ENCODE peak calls at places on chromosomes 16 and 17, in eight cellular contexts. One of them, this sample, is unnamed.

GRCh38 chr16:15502041-15502725 is 67.8 kb downstream of the BMERB1 start:
- DNase-seq in H9: no peak
- DNase-seq in CD8-positive, alpha-beta T cell: no peak
- DNase-seq in mucosa of descending colon: no peak
- DNase-seq in AG09319: no peak
- DNase-seq in BE2C: no peak
- DNase-seq in neural crest cell: no peak
- DNase-seq in HCT116: peak
- DNase-seq in this sample: peak

GRCh38 chr17:1490643-1491405 is 1.7 kb downstream of the MYO1C start:
- DNase-seq in BE2C: peak
- DNase-seq in mucosa of descending colon: peak
- DNase-seq in neural crest cell: peak
- DNase-seq in CD8-positive, alpha-beta T cell: peak
- DNase-seq in H9: peak
- DNase-seq in HCT116: no peak
- DNase-seq in AG09319: no peak
- DNase-seq in this sample: peak

GRCh38 chr17:17853811-17854527 is 17.2 kb upstream of the SREBF1 start:
- DNase-seq in CD8-positive, alpha-beta T cell: no peak
- DNase-seq in AG09319: no peak
- DNase-seq in HCT116: no peak
- DNase-seq in H9: no peak
- DNase-seq in mucosa of descending colon: no peak
- DNase-seq in BE2C: no peak
- DNase-seq in neural crest cell: no peak
- DNase-seq in this sample: no peak

GRCh38 chr16:55444754-55445485 is 34.1 kb upstream of the MMP2 start:
- DNase-seq in BE2C: no peak
- DNase-seq in H9: no peak
- DNase-seq in neural crest cell: no peak
- DNase-seq in HCT116: no peak
- DNase-seq in AG09319: no peak
- DNase-seq in CD8-positive, alpha-beta T cell: no peak
- DNase-seq in mucosa of descending colon: no peak
- DNase-seq in this sample: no peak

GRCh38 chr16:81495321-81496234 is 51.0 kb downstream of the CMIP start:
- DNase-seq in HCT116: no peak
- DNase-seq in H9: no peak
- DNase-seq in BE2C: no peak
- DNase-seq in neural crest cell: no peak
- DNase-seq in mucosa of descending colon: peak
- DNase-seq in AG09319: no peak
- DNase-seq in CD8-positive, alpha-beta T cell: no peak
- DNase-seq in this sample: no peak

GRCh38 chr16:19882641-19883040 is 2.0 kb downstream of the GPRC5B start:
- DNase-seq in H9: peak
- DNase-seq in HCT116: no peak
- DNase-seq in neural crest cell: no peak
- DNase-seq in mucosa of descending colon: no peak
- DNase-seq in CD8-positive, alpha-beta T cell: no peak
- DNase-seq in BE2C: no peak
- DNase-seq in AG09319: no peak
- DNase-seq in this sample: no peak

GRCh38 chr16:50102046-50102756 is 36.4 kb downstream of the HEATR3 start:
- DNase-seq in CD8-positive, alpha-beta T cell: no peak
- DNase-seq in BE2C: no peak
- DNase-seq in AG09319: no peak
- DNase-seq in neural crest cell: no peak
- DNase-seq in H9: no peak
- DNase-seq in HCT116: no peak
- DNase-seq in mucosa of descending colon: no peak
- DNase-seq in this sample: no peak

GRCh38 chr16:6643083-6643686 is 689.5 kb upstream of the RBFOX1 start:
- DNase-seq in HCT116: no peak
- DNase-seq in CD8-positive, alpha-beta T cell: peak
- DNase-seq in H9: peak
- DNase-seq in AG09319: peak
- DNase-seq in neural crest cell: peak
- DNase-seq in mucosa of descending colon: no peak
- DNase-seq in BE2C: peak
- DNase-seq in this sample: peak

GRCh38 chr17:42266918-42267766 is 9.0 kb downstream of the STAT5B start:
- DNase-seq in mucosa of descending colon: no peak
- DNase-seq in AG09319: peak
- DNase-seq in CD8-positive, alpha-beta T cell: no peak
- DNase-seq in neural crest cell: no peak
- DNase-seq in H9: no peak
- DNase-seq in BE2C: no peak
- DNase-seq in HCT116: peak
- DNase-seq in this sample: no peak

GRCh38 chr17:80843741-80844156 is 147.9 kb upstream of the CHMP6 start:
- DNase-seq in BE2C: no peak
- DNase-seq in mucosa of descending colon: no peak
- DNase-seq in H9: no peak
- DNase-seq in CD8-positive, alpha-beta T cell: no peak
- DNase-seq in HCT116: no peak
- DNase-seq in neural crest cell: no peak
- DNase-seq in AG09319: no peak
- DNase-seq in this sample: no peak

GRCh38 chr16:8928467-8928957 is 35.2 kb downstream of the USP7 start:
- DNase-seq in HCT116: no peak
- DNase-seq in CD8-positive, alpha-beta T cell: no peak
- DNase-seq in mucosa of descending colon: no peak
- DNase-seq in neural crest cell: no peak
- DNase-seq in AG09319: no peak
- DNase-seq in BE2C: no peak
- DNase-seq in H9: no peak
- DNase-seq in this sample: no peak

GRCh38 chr17:80035687-80035936 is at the start of gene TBC1D16:
- DNase-seq in AG09319: no peak
- DNase-seq in HCT116: no peak
- DNase-seq in H9: no peak
- DNase-seq in CD8-positive, alpha-beta T cell: no peak
- DNase-seq in neural crest cell: no peak
- DNase-seq in BE2C: no peak
- DNase-seq in mucosa of descending colon: no peak
- DNase-seq in this sample: no peak

GRCh38 chr16:80527297-80527696 is 13.5 kb upstream of the DYNLRB2 start:
- DNase-seq in mucosa of descending colon: peak
- DNase-seq in HCT116: peak
- DNase-seq in BE2C: no peak
- DNase-seq in CD8-positive, alpha-beta T cell: peak
- DNase-seq in H9: peak
- DNase-seq in neural crest cell: no peak
- DNase-seq in AG09319: no peak
- DNase-seq in this sample: peak

GRCh38 chr16:14465799-14466198 is 164.3 kb downstream of the PARN start:
- DNase-seq in neural crest cell: no peak
- DNase-seq in HCT116: no peak
- DNase-seq in CD8-positive, alpha-beta T cell: no peak
- DNase-seq in H9: no peak
- DNase-seq in BE2C: no peak
- DNase-seq in AG09319: no peak
- DNase-seq in mucosa of descending colon: no peak
- DNase-seq in this sample: no peak

GRCh38 chr17:562174-562573 is 152.5 kb downstream of the VPS53 start:
- DNase-seq in H9: no peak
- DNase-seq in HCT116: no peak
- DNase-seq in mucosa of descending colon: no peak
- DNase-seq in BE2C: no peak
- DNase-seq in AG09319: no peak
- DNase-seq in CD8-positive, alpha-beta T cell: no peak
- DNase-seq in neural crest cell: no peak
- DNase-seq in this sample: no peak

GRCh38 chr16:20026673-20027072 is 47.0 kb downstream of the GPR139 start:
- DNase-seq in CD8-positive, alpha-beta T cell: no peak
- DNase-seq in H9: no peak
- DNase-seq in BE2C: no peak
- DNase-seq in HCT116: no peak
- DNase-seq in AG09319: no peak
- DNase-seq in neural crest cell: no peak
- DNase-seq in mucosa of descending colon: no peak
- DNase-seq in this sample: no peak

GRCh38 chr17:34024303-34025178 is 230.5 kb upstream of the CCL2 start:
- DNase-seq in HCT116: no peak
- DNase-seq in AG09319: no peak
- DNase-seq in neural crest cell: no peak
- DNase-seq in H9: no peak
- DNase-seq in BE2C: no peak
- DNase-seq in mucosa of descending colon: no peak
- DNase-seq in CD8-positive, alpha-beta T cell: no peak
- DNase-seq in this sample: no peak

GRCh38 chr17:34025179-34025551 is 229.9 kb upstream of the CCL2 start:
- DNase-seq in mucosa of descending colon: no peak
- DNase-seq in H9: no peak
- DNase-seq in BE2C: no peak
- DNase-seq in AG09319: no peak
- DNase-seq in HCT116: no peak
- DNase-seq in neural crest cell: no peak
- DNase-seq in CD8-positive, alpha-beta T cell: no peak
- DNase-seq in this sample: no peak
- TF ChIP-seq CTCF in mucosa of descending colon: no peak
- TF ChIP-seq CTCF in H9: no peak
- TF ChIP-seq CTCF in BE2C: peak
- TF ChIP-seq CTCF in AG09319: no peak
- TF ChIP-seq CTCF in HCT116: no peak
- TF ChIP-seq CTCF in neural crest cell: no peak
- TF ChIP-seq CTCF in CD8-positive, alpha-beta T cell: no peak
- TF ChIP-seq CTCF in this sample: no peak

DNA sequence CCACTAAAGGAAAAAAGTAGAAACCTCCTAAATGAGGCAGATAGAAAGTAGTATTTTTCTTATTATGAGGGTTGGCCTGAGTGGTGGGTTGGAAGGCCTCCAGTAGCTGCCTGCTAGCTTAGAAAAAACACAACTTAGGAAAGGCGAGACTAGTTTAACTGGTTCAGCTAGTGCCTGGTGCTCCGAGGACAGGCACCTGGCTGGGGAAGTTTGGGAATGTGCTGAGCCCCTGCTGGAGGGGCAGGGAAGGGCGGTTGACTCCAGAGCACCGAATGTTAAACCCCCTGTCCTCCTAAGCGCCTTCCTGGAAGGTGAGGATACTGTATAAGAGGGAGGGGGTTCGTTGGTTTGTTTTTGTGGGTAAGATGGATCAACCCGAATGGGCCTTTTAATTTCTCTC is 19.9 kb downstream of the LDHD start:
- DNase-seq in mucosa of descending colon: peak
- DNase-seq in AG09319: no peak
- DNase-seq in CD8-positive, alpha-beta T cell: no peak
- DNase-seq in HCT116: peak
- DNase-seq in H9: peak
- DNase-seq in neural crest cell: no peak
- DNase-seq in BE2C: no peak
- DNase-seq in this sample: no peak
- TF ChIP-seq CTCF in mucosa of descending colon: no peak
- TF ChIP-seq CTCF in AG09319: peak
- TF ChIP-seq CTCF in CD8-positive, alpha-beta T cell: no peak
- TF ChIP-seq CTCF in HCT116: no peak
- TF ChIP-seq CTCF in H9: peak
- TF ChIP-seq CTCF in neural crest cell: peak
- TF ChIP-seq CTCF in BE2C: peak
- TF ChIP-seq CTCF in this sample: peak

GRCh38 chr17:5619088-5619740 is 34.9 kb upstream of the NLRP1 start:
- DNase-seq in AG09319: no peak
- DNase-seq in BE2C: peak
- DNase-seq in neural crest cell: no peak
- DNase-seq in H9: no peak
- DNase-seq in CD8-positive, alpha-beta T cell: no peak
- DNase-seq in mucosa of descending colon: no peak
- DNase-seq in HCT116: no peak
- DNase-seq in this sample: no peak
- TF ChIP-seq CTCF in AG09319: no peak
- TF ChIP-seq CTCF in BE2C: no peak
- TF ChIP-seq CTCF in neural crest cell: no peak
- TF ChIP-seq CTCF in H9: no peak
- TF ChIP-seq CTCF in CD8-positive, alpha-beta T cell: no peak
- TF ChIP-seq CTCF in mucosa of descending colon: no peak
- TF ChIP-seq CTCF in HCT116: no peak
- TF ChIP-seq CTCF in this sample: no peak

GRCh38 chr16:85988306-85988705 is 89.3 kb downstream of the IRF8 start:
- DNase-seq in CD8-positive, alpha-beta T cell: no peak
- DNase-seq in mucosa of descending colon: no peak
- DNase-seq in H9: no peak
- DNase-seq in HCT116: no peak
- DNase-seq in BE2C: no peak
- DNase-seq in neural crest cell: no peak
- DNase-seq in AG09319: no peak
- DNase-seq in this sample: no peak
- TF ChIP-seq CTCF in CD8-positive, alpha-beta T cell: no peak
- TF ChIP-seq CTCF in mucosa of descending colon: no peak
- TF ChIP-seq CTCF in H9: no peak
- TF ChIP-seq CTCF in HCT116: no peak
- TF ChIP-seq CTCF in BE2C: no peak
- TF ChIP-seq CTCF in neural crest cell: no peak
- TF ChIP-seq CTCF in AG09319: no peak
- TF ChIP-seq CTCF in this sample: no peak

GRCh38 chr17:64081802-64082799 is 47.8 kb downstream of the ERN1 start:
- DNase-seq in CD8-positive, alpha-beta T cell: no peak
- DNase-seq in mucosa of descending colon: no peak
- DNase-seq in BE2C: peak
- DNase-seq in neural crest cell: no peak
- DNase-seq in HCT116: peak
- DNase-seq in AG09319: peak
- DNase-seq in H9: no peak
- DNase-seq in this sample: no peak
- TF ChIP-seq CTCF in CD8-positive, alpha-beta T cell: no peak
- TF ChIP-seq CTCF in mucosa of descending colon: no peak
- TF ChIP-seq CTCF in BE2C: peak
- TF ChIP-seq CTCF in neural crest cell: no peak
- TF ChIP-seq CTCF in HCT116: no peak
- TF ChIP-seq CTCF in AG09319: no peak
- TF ChIP-seq CTCF in H9: no peak
- TF ChIP-seq CTCF in this sample: no peak

DNA sequence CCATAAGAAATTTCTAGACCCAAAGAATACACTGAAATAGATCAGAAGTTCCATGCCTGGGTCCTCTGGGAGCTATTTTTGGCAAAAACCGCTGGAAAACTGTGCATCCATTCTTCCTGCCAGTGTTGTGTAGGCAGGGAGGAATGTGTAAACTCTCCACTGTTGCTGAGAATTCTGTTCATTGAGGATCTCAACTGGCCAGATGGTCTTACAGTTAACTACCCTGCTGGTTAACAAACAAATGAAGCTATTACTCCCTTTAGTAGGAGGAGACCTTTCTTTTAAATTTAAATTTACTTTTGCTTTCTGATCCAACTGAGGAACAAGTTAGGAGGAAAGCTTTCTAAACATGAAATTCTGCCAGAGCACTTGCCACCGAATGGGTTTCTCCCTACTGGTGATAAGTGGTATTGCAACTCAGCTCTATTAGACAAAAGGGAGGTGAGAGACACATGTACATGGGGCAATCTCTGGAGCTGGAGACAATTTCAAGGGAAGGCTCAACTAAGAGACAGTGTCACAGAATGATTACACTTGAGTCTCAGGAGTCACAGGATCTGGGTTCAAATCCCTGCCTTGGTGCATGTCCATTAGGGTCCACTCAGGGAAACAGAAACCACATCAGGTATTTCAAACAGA is 37.6 kb downstream of the SOCS1 start:
- DNase-seq in AG09319: no peak
- DNase-seq in neural crest cell: no peak
- DNase-seq in BE2C: no peak
- DNase-seq in CD8-positive, alpha-beta T cell: no peak
- DNase-seq in H9: no peak
- DNase-seq in HCT116: no peak
- DNase-seq in mucosa of descending colon: no peak
- DNase-seq in this sample: no peak
- TF ChIP-seq CTCF in AG09319: peak
- TF ChIP-seq CTCF in neural crest cell: peak
- TF ChIP-seq CTCF in BE2C: peak
- TF ChIP-seq CTCF in CD8-positive, alpha-beta T cell: peak
- TF ChIP-seq CTCF in H9: peak
- TF ChIP-seq CTCF in HCT116: no peak
- TF ChIP-seq CTCF in mucosa of descending colon: no peak
- TF ChIP-seq CTCF in this sample: peak

GRCh38 chr17:47720754-47721533 is 12.1 kb upstream of the TBX21 start:
- DNase-seq in HCT116: peak
- DNase-seq in neural crest cell: no peak
- DNase-seq in H9: peak
- DNase-seq in AG09319: no peak
- DNase-seq in CD8-positive, alpha-beta T cell: peak
- DNase-seq in BE2C: peak
- DNase-seq in mucosa of descending colon: peak
- DNase-seq in this sample: no peak
- TF ChIP-seq CTCF in HCT116: no peak
- TF ChIP-seq CTCF in neural crest cell: no peak
- TF ChIP-seq CTCF in H9: peak
- TF ChIP-seq CTCF in AG09319: no peak
- TF ChIP-seq CTCF in CD8-positive, alpha-beta T cell: no peak
- TF ChIP-seq CTCF in BE2C: no peak
- TF ChIP-seq CTCF in mucosa of descending colon: no peak
- TF ChIP-seq CTCF in this sample: no peak

This sample was measured in glutamatergic neuron.